ENCODE peak calls at places on chromosomes 16 and 17, in ten cellular contexts. P is astrocyte of the spinal cord; I is T-cell; U is ELR; K is HuH-7.5; V is ureter; C is stimulated activated CD8-positive, alpha-beta memory T cell treated with anti-CD3 and anti-CD28 coated beads, Interleukin-15, amount 100 ng/mL, for 4 hours; S is stimulated activated CD4-positive, alpha-beta T cell treated with anti-CD3 and anti-CD28 coated beads, Interleukin-15, amount 100 ng/mL, for 48 hours; J is amygdala; F is bronchial epithelial cell. G is an unnamed sample.

GRCh38 chr16:12994402-12994801 is 93.0 kb downstream of the SHISA9 start:
- DNase-seq in S (no peak), P (no peak), J (no peak), U (no peak), V (no peak), K (no peak), F (no peak), C (no peak), I (no peak), G (no peak)

GRCh38 chr16:88582912-88583575 is 12.8 kb downstream of the ZC3H18 start:
- DNase-seq in P (no peak), S (no peak), I (no peak), U (no peak), J (no peak), C (no peak), V (no peak), K (no peak), F (no peak), G (no peak)

GRCh38 chr16:10210979-10211378 is 28.8 kb upstream of the GRIN2A start:
- DNase-seq in K (no peak), F (no peak), J (no peak), V (no peak), U (no peak), C (no peak), I (no peak), S (no peak), P (no peak), G (no peak)

GRCh38 chr17:34556384-34556783 is 23.0 kb upstream of the TMEM132E start:
- DNase-seq in U (peak; percentile 10), V (no peak), C (no peak), J (no peak), K (no peak), I (no peak), P (no peak), S (no peak), F (peak; percentile 16), G (peak; percentile 76)

GRCh38 chr17:40474419-40475002 is 26.9 kb downstream of the TNS4 start:
- DNase-seq in U (no peak), S (no peak), J (no peak), V (no peak), K (no peak), I (no peak), C (no peak), F (peak; percentile 76), P (peak; percentile 49), G (no peak)

GRCh38 chr16:51755039-51755501 is 604.0 kb upstream of the SALL1 start:
- DNase-seq in P (no peak), F (no peak), S (no peak), C (no peak), I (no peak), K (no peak), V (no peak), J (no peak), U (no peak), G (no peak)

GRCh38 chr17:76707985-76708807 is 2.6 kb downstream of the MXRA7 start:
- DNase-seq in V (no peak), C (no peak), S (no peak), F (no peak), U (no peak), I (no peak), J (peak; percentile 53), K (no peak), P (peak; percentile 33), G (peak; percentile 79)

GRCh38 chr17:61635913-61636432 is 45.0 kb upstream of the NACA2 start:
- DNase-seq in V (no peak), K (peak; percentile 62), U (peak; percentile 76), F (peak; percentile 49), I (peak; percentile 31), S (peak; percentile 27), J (no peak), P (peak; percentile 57), C (no peak), G (peak; percentile 24)

GRCh38 chr16:69522732-69523404 is 42.9 kb upstream of the NFAT5 start:
- DNase-seq in C (no peak), V (no peak), J (no peak), P (no peak), S (no peak), F (no peak), K (no peak), I (no peak), U (peak; percentile 32), G (peak; percentile 72)

GRCh38 chr16:64499211-64499610 is 622.7 kb downstream of the CDH11 start:
- DNase-seq in F (no peak), I (no peak), J (no peak), S (no peak), U (no peak), K (no peak), P (no peak), V (no peak), C (no peak), G (no peak)

GRCh38 chr17:15651001-15651582 is 31.6 kb upstream of the FBXW10B start:
- DNase-seq in C (no peak), F (peak; percentile 27), J (no peak), S (no peak), I (no peak), P (no peak), K (no peak), V (no peak), U (peak; percentile 23), G (no peak)

G was measured in iPS-NIHi11.